ENCODE peak calls at places on chromosomes 11 and 22, in four cellular contexts. One of them, this sample, is unnamed.

GRCh38 chr11:18310800-18311340 is 11.1 kb downstream of the HPS5 start:
- DNase-seq in H9: no peak
- DNase-seq in HS-5: no peak
- DNase-seq in effector CD4-positive, alpha-beta T cell: no peak
- DNase-seq in this sample: no peak

GRCh38 chr11:128279861-128280260 is 307.5 kb downstream of the ETS1 start:
- DNase-seq in H9: no peak
- DNase-seq in HS-5: peak; percentile 70
- DNase-seq in effector CD4-positive, alpha-beta T cell: no peak
- DNase-seq in this sample: no peak

GRCh38 chr11:3135491-3136440 is 29.3 kb downstream of the OSBPL5 start:
- DNase-seq in H9: peak; percentile 69
- DNase-seq in HS-5: no peak
- DNase-seq in effector CD4-positive, alpha-beta T cell: no peak
- DNase-seq in this sample: no peak

GRCh38 chr11:130514316-130514715 is 65.9 kb downstream of the ADAMTS15 start:
- DNase-seq in H9: no peak
- DNase-seq in HS-5: no peak
- DNase-seq in effector CD4-positive, alpha-beta T cell: no peak
- DNase-seq in this sample: no peak

GRCh38 chr22:32333769-32334639 is 23.7 kb upstream of the RFPL3 start:
- DNase-seq in H9: peak; percentile 21
- DNase-seq in HS-5: no peak
- DNase-seq in effector CD4-positive, alpha-beta T cell: no peak
- DNase-seq in this sample: no peak

GRCh38 chr22:40251106-40251505 is 73.4 kb downstream of the TNRC6B start:
- DNase-seq in H9: no peak
- DNase-seq in HS-5: no peak
- DNase-seq in effector CD4-positive, alpha-beta T cell: no peak
- DNase-seq in this sample: no peak

GRCh38 chr11:62508336-62509058 is 38.1 kb downstream of the AHNAK start:
- DNase-seq in H9: peak; percentile 85
- DNase-seq in HS-5: no peak
- DNase-seq in effector CD4-positive, alpha-beta T cell: no peak
- DNase-seq in this sample: no peak

GRCh38 chr11:126046796-126047195 is 15.9 kb downstream of the CDON start:
- DNase-seq in H9: no peak
- DNase-seq in HS-5: no peak
- DNase-seq in effector CD4-positive, alpha-beta T cell: no peak
- DNase-seq in this sample: no peak

GRCh38 chr11:30143098-30143705 is 87.6 kb upstream of the FSHB start:
- DNase-seq in H9: peak; percentile 24
- DNase-seq in HS-5: no peak
- DNase-seq in effector CD4-positive, alpha-beta T cell: no peak
- DNase-seq in this sample: no peak

GRCh38 chr11:13487661-13488030 is 8.2 kb downstream of the PTH start:
- DNase-seq in H9: peak; percentile 75
- DNase-seq in HS-5: no peak
- DNase-seq in effector CD4-positive, alpha-beta T cell: peak; percentile 8
- DNase-seq in this sample: no peak

GRCh38 chr11:108369064-108369463 is 98.3 kb downstream of the C11orf65 start:
- DNase-seq in H9: no peak
- DNase-seq in HS-5: no peak
- DNase-seq in effector CD4-positive, alpha-beta T cell: no peak
- DNase-seq in this sample: no peak

GRCh38 chr22:49213731-49214352 is 613.8 kb downstream of the BRD1 start:
- DNase-seq in H9: peak; percentile 15
- DNase-seq in HS-5: no peak
- DNase-seq in effector CD4-positive, alpha-beta T cell: no peak
- DNase-seq in this sample: no peak

GRCh38 chr11:36619502-36619901 is 21.5 kb upstream of the RAG2 start:
- DNase-seq in H9: no peak
- DNase-seq in HS-5: no peak
- DNase-seq in effector CD4-positive, alpha-beta T cell: no peak
- DNase-seq in this sample: peak; percentile 40

GRCh38 chr11:96753997-96754396 is 364.2 kb downstream of the JRKL start:
- DNase-seq in H9: no peak
- DNase-seq in HS-5: no peak
- DNase-seq in effector CD4-positive, alpha-beta T cell: no peak
- DNase-seq in this sample: no peak

GRCh38 chr11:125070699-125071254 is 7.7 kb downstream of the SLC37A2 start:
- DNase-seq in H9: no peak
- DNase-seq in HS-5: peak; percentile 63
- DNase-seq in effector CD4-positive, alpha-beta T cell: no peak
- DNase-seq in this sample: no peak

GRCh38 chr11:76838422-76839068 is 22.2 kb upstream of the ACER3 start:
- DNase-seq in H9: peak; percentile 86
- DNase-seq in HS-5: no peak
- DNase-seq in effector CD4-positive, alpha-beta T cell: no peak
- DNase-seq in this sample: no peak

This sample was measured in smooth muscle cell of the brain vasculature.